ENCODE peak calls at places on chromosomes 16 and 17, in five cellular contexts. One of them, this sample, is unnamed.

GRCh38 chr17:66306413-66306812 is 4.0 kb downstream of the PRKCA start:
- DNase-seq in DMS79 treated with DMSO at 0.1 percent for 48 hours: no peak
- DNase-seq in myocyte: peak
- DNase-seq in esophagus muscularis mucosa: no peak
- DNase-seq in H54: no peak
- DNase-seq in this sample: no peak

GRCh38 chr16:12874135-12874534 is 27.3 kb upstream of the SHISA9 start:
- DNase-seq in DMS79 treated with DMSO at 0.1 percent for 48 hours: peak
- DNase-seq in myocyte: peak
- DNase-seq in H54: peak
- DNase-seq in esophagus muscularis mucosa: no peak
- DNase-seq in this sample: no peak

GRCh38 chr16:11134722-11135121 is 121.3 kb downstream of the SOCS1 start:
- DNase-seq in myocyte: no peak
- DNase-seq in H54: no peak
- DNase-seq in esophagus muscularis mucosa: no peak
- DNase-seq in DMS79 treated with DMSO at 0.1 percent for 48 hours: no peak
- DNase-seq in this sample: no peak

GRCh38 chr16:85171004-85171808 is 58.9 kb upstream of the CIBAR2 start:
- DNase-seq in myocyte: no peak
- DNase-seq in esophagus muscularis mucosa: no peak
- DNase-seq in H54: no peak
- DNase-seq in DMS79 treated with DMSO at 0.1 percent for 48 hours: no peak
- DNase-seq in this sample: no peak

GRCh38 chr17:2275722-2276121 is 27.9 kb downstream of the SMG6 start:
- DNase-seq in DMS79 treated with DMSO at 0.1 percent for 48 hours: no peak
- DNase-seq in esophagus muscularis mucosa: no peak
- DNase-seq in myocyte: peak
- DNase-seq in H54: no peak
- DNase-seq in this sample: no peak

GRCh38 chr17:18181358-18181757 is 2.3 kb upstream of the ALKBH5 start:
- DNase-seq in DMS79 treated with DMSO at 0.1 percent for 48 hours: no peak
- DNase-seq in myocyte: no peak
- DNase-seq in esophagus muscularis mucosa: no peak
- DNase-seq in H54: peak
- DNase-seq in this sample: no peak

GRCh38 chr16:16158741-16159374 is 64.4 kb downstream of the ABCC6 start:
- DNase-seq in DMS79 treated with DMSO at 0.1 percent for 48 hours: no peak
- DNase-seq in myocyte: no peak
- DNase-seq in H54: no peak
- DNase-seq in esophagus muscularis mucosa: no peak
- DNase-seq in this sample: no peak

GRCh38 chr17:40021471-40021961 is 6.3 kb downstream of the CSF3 start:
- DNase-seq in H54: peak
- DNase-seq in DMS79 treated with DMSO at 0.1 percent for 48 hours: no peak
- DNase-seq in myocyte: peak
- DNase-seq in esophagus muscularis mucosa: no peak
- DNase-seq in this sample: peak

GRCh38 chr16:25614836-25615235 is 76.9 kb upstream of the HS3ST4 start:
- DNase-seq in esophagus muscularis mucosa: no peak
- DNase-seq in DMS79 treated with DMSO at 0.1 percent for 48 hours: no peak
- DNase-seq in H54: no peak
- DNase-seq in myocyte: no peak
- DNase-seq in this sample: no peak

GRCh38 chr16:84454611-84455010 is 49.8 kb downstream of the MEAK7 start:
- DNase-seq in DMS79 treated with DMSO at 0.1 percent for 48 hours: no peak
- DNase-seq in H54: no peak
- DNase-seq in esophagus muscularis mucosa: no peak
- DNase-seq in myocyte: no peak
- DNase-seq in this sample: no peak

GRCh38 chr17:20156196-20157077 is 147.3 kb downstream of the SPECC1 start:
- DNase-seq in DMS79 treated with DMSO at 0.1 percent for 48 hours: peak
- DNase-seq in myocyte: peak
- DNase-seq in esophagus muscularis mucosa: no peak
- DNase-seq in H54: peak
- DNase-seq in this sample: peak

GRCh38 chr17:39171933-39172332 is 6.0 kb upstream of the ARL5C start:
- DNase-seq in H54: no peak
- DNase-seq in DMS79 treated with DMSO at 0.1 percent for 48 hours: peak
- DNase-seq in esophagus muscularis mucosa: no peak
- DNase-seq in myocyte: no peak
- DNase-seq in this sample: no peak

GRCh38 chr16:69566437-69567030 is 768 bp downstream of the NFAT5 start:
- DNase-seq in H54: peak
- DNase-seq in myocyte: peak
- DNase-seq in esophagus muscularis mucosa: no peak
- DNase-seq in DMS79 treated with DMSO at 0.1 percent for 48 hours: no peak
- DNase-seq in this sample: peak

GRCh38 chr17:30332057-30332542 is 1.8 kb downstream of the TMIGD1 start:
- DNase-seq in DMS79 treated with DMSO at 0.1 percent for 48 hours: no peak
- DNase-seq in H54: no peak
- DNase-seq in esophagus muscularis mucosa: no peak
- DNase-seq in myocyte: no peak
- DNase-seq in this sample: no peak

GRCh38 chr16:89646906-89647305 is 10.6 kb downstream of the CHMP1A start:
- DNase-seq in DMS79 treated with DMSO at 0.1 percent for 48 hours: no peak
- DNase-seq in H54: no peak
- DNase-seq in esophagus muscularis mucosa: no peak
- DNase-seq in myocyte: no peak
- DNase-seq in this sample: no peak

GRCh38 chr17:15436399-15437369 is 30.7 kb downstream of the CDRT4 start:
- DNase-seq in H54: peak
- DNase-seq in DMS79 treated with DMSO at 0.1 percent for 48 hours: peak
- DNase-seq in myocyte: peak
- DNase-seq in esophagus muscularis mucosa: no peak
- DNase-seq in this sample: peak

GRCh38 chr16:1156983-1157638 is 4.2 kb downstream of the CACNA1H start:
- DNase-seq in esophagus muscularis mucosa: no peak
- DNase-seq in DMS79 treated with DMSO at 0.1 percent for 48 hours: no peak
- DNase-seq in H54: no peak
- DNase-seq in myocyte: no peak
- DNase-seq in this sample: no peak

GRCh38 chr17:14203392-14203791 is 33.3 kb downstream of the CDRT15 start:
- DNase-seq in DMS79 treated with DMSO at 0.1 percent for 48 hours: no peak
- DNase-seq in myocyte: no peak
- DNase-seq in H54: no peak
- DNase-seq in esophagus muscularis mucosa: no peak
- DNase-seq in this sample: no peak

GRCh38 chr17:57948555-57949420 is 6.4 kb downstream of the CUEDC1 start:
- DNase-seq in DMS79 treated with DMSO at 0.1 percent for 48 hours: no peak
- DNase-seq in myocyte: peak
- DNase-seq in esophagus muscularis mucosa: no peak
- DNase-seq in H54: peak
- DNase-seq in this sample: peak

This sample was measured in HTR-8/SVneo.